ENCODE peak calls at places on chromosomes 2 and 18, in six cellular contexts. O is tibial artery, T is fibroblast of mammary gland, F is A549, A is astrocyte of the cerebellum, V is WERI-Rb-1. E is an unnamed sample.

GRCh38 chr2:1728821-1729220 is 15.5 kb downstream of the PXDN start:
- DNase-seq in O (peak), T (no peak), F (no peak), A (no peak), V (peak), E (peak)

GRCh38 chr2:239283961-239284801 is 116.6 kb downstream of the HDAC4 start:
- DNase-seq in O (peak), T (no peak), F (no peak), A (no peak), V (no peak), E (peak)

GRCh38 chr2:31217465-31218200 is at the start of gene CAPN14:
- DNase-seq in O (no peak), T (no peak), F (no peak), A (no peak), V (peak), E (no peak)

GRCh38 chr2:67641302-67641701 is 244.2 kb downstream of the ETAA1 start:
- DNase-seq in O (no peak), T (no peak), F (no peak), A (no peak), V (no peak), E (no peak)

GRCh38 chr2:38474833-38475566 is 97.9 kb upstream of the ATL2 start:
- DNase-seq in O (no peak), T (no peak), F (no peak), A (no peak), V (no peak), E (no peak)

GRCh38 chr2:235921508-235922260 is 246.5 kb downstream of the GBX2 start:
- DNase-seq in O (no peak), T (no peak), F (no peak), A (no peak), V (no peak), E (no peak)

GRCh38 chr18:27824841-27825720 is 351.8 kb downstream of the CDH2 start:
- DNase-seq in O (no peak), T (no peak), F (no peak), A (no peak), V (peak), E (no peak)

GRCh38 chr18:79868811-79869541 is 71.2 kb downstream of the KCNG2 start:
- DNase-seq in O (no peak), T (no peak), F (no peak), A (no peak), V (no peak), E (no peak)

GRCh38 chr2:109057686-109058085 is 68.7 kb upstream of the EDAR start:
- DNase-seq in O (no peak), T (no peak), F (no peak), A (no peak), V (peak), E (no peak)

GRCh38 chr18:46877329-46877987 is 39.8 kb downstream of the PIAS2 start:
- DNase-seq in O (no peak), T (no peak), F (no peak), A (no peak), V (no peak), E (no peak)

GRCh38 chr2:70767699-70768584 is at the start of gene ADD2:
- DNase-seq in O (no peak), T (peak), F (peak), A (no peak), V (peak), E (peak)

GRCh38 chr2:173119069-173119807 is 43.6 kb downstream of the MAP3K20 start:
- DNase-seq in O (peak), T (peak), F (no peak), A (no peak), V (peak), E (no peak)

GRCh38 chr2:24493713-24494112 is 2.7 kb downstream of the NCOA1 start:
- DNase-seq in O (no peak), T (peak), F (no peak), A (no peak), V (no peak), E (no peak)

GRCh38 chr2:41414486-41415230 is 633.2 kb upstream of the PKDCC start:
- DNase-seq in O (no peak), T (peak), F (peak), A (peak), V (peak), E (no peak)

GRCh38 chr18:66432636-66433035 is 171.3 kb downstream of the CDH19 start:
- DNase-seq in O (no peak), T (no peak), F (no peak), A (no peak), V (no peak), E (no peak)

GRCh38 chr2:169222665-169223064 is 139.7 kb downstream of the LRP2 start:
- DNase-seq in O (no peak), T (no peak), F (no peak), A (no peak), V (no peak), E (no peak)

GRCh38 chr2:169225906-169226305 is 136.4 kb downstream of the LRP2 start:
- DNase-seq in O (no peak), T (no peak), F (no peak), A (no peak), V (no peak), E (no peak)

GRCh38 chr2:169225233-169225750 is 137.0 kb downstream of the LRP2 start:
- DNase-seq in O (no peak), T (no peak), F (no peak), A (no peak), V (no peak), E (no peak)

DNA sequence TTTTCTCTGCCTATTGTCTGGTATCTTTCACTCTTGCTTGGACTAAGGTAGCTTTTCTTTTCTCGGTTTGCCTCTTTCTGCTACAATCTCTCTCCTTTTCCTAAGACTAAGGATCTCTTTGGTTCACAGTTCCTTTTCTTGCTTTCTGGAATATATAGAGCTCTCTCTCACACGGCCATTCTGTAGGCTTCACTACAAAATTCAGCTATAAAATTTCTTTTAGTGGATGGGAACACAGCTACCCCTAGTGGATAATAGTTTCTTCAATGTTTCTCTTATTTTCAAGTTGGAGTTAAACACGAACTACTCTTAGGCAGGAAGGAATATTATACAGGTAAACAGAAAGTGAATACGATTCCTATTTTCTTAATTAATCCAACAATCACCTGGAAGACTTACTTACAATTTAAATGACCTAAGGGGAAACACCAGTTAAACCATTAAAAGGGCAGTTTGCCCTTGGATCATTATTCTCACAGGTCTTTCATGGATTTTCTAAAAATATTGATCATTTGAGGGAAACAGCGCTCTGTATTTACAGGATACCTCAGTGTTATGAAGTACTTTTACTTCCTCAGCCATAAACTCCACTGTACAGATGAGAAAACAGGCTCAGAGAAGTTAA is 140.5 kb downstream of the LRP2 start:
- DNase-seq in O (no peak), T (peak), F (peak), A (peak), V (no peak), E (no peak)
- TF ChIP-seq CTCF in O (no peak), T (peak), F (peak), A (peak), V (no peak), E (peak)

GRCh38 chr2:216660496-216660895 is 27.3 kb downstream of the IGFBP2 start:
- DNase-seq in O (no peak), T (no peak), F (no peak), A (no peak), V (no peak), E (no peak)

GRCh38 chr2:216663846-216664245 is 30.6 kb downstream of the IGFBP2 start:
- DNase-seq in O (no peak), T (no peak), F (no peak), A (no peak), V (no peak), E (no peak)

GRCh38 chr2:216663106-216663505 is 29.9 kb downstream of the IGFBP2 start:
- DNase-seq in O (no peak), T (no peak), F (no peak), A (no peak), V (no peak), E (no peak)

GRCh38 chr2:216661051-216661450 is 27.8 kb downstream of the IGFBP2 start:
- DNase-seq in O (no peak), T (no peak), F (no peak), A (no peak), V (no peak), E (no peak)

GRCh38 chr2:216661639-216662375 is 28.6 kb downstream of the IGFBP2 start:
- DNase-seq in O (no peak), T (no peak), F (peak), A (no peak), V (peak), E (no peak)
- TF ChIP-seq CTCF in O (peak), T (no peak), F (no peak), A (no peak), V (peak), E (no peak)

GRCh38 chr18:58661423-58661822 is 9.8 kb upstream of the MALT1 start:
- DNase-seq in O (no peak), T (no peak), F (no peak), A (no peak), V (no peak), E (no peak)
- TF ChIP-seq CTCF in O (no peak), T (peak), F (peak), A (peak), V (peak), E (no peak)

GRCh38 chr18:45631077-45631476 is 15.8 kb downstream of the SLC14A2 start:
- DNase-seq in O (no peak), T (no peak), F (no peak), A (no peak), V (no peak), E (no peak)
- TF ChIP-seq CTCF in O (no peak), T (no peak), F (no peak), A (no peak), V (no peak), E (no peak)

GRCh38 chr2:220894069-220894468 is 678.0 kb downstream of the EPHA4 start:
- DNase-seq in O (no peak), T (peak), F (no peak), A (no peak), V (no peak), E (no peak)
- TF ChIP-seq CTCF in O (no peak), T (no peak), F (no peak), A (no peak), V (no peak), E (no peak)

GRCh38 chr2:205323929-205324328 is 358.4 kb upstream of the NRP2 start:
- DNase-seq in O (no peak), T (peak), F (no peak), A (no peak), V (no peak), E (no peak)
- TF ChIP-seq CTCF in O (no peak), T (peak), F (no peak), A (peak), V (peak), E (peak)